ENCODE peak calls at places on chromosome 20, in eight cellular contexts. Y, D, A, S, M, N, F and J are unnamed samples.
A peak's percentile ranks its signal among the peaks of the same experiment; 100 is the strongest.

GRCh38 chr20:36988494-36988966 is 37.0 kb upstream of the SAMHD1 start:
- DNase-seq in S (no peak), D (peak; percentile 32), F (peak; percentile 58), A (peak; percentile 83), M (peak; percentile 29), Y (no peak), N (no peak), J (no peak)

GRCh38 chr20:7912551-7912950 is 27.7 kb downstream of the HAO1 start:
- DNase-seq in A (no peak), D (peak; percentile 78), F (peak; percentile 14), M (no peak), Y (no peak), S (no peak), N (no peak), J (no peak)

GRCh38 chr20:45337367-45338120 is 10.7 kb downstream of the SDC4 start:
- DNase-seq in S (no peak), F (peak; percentile 94), M (peak; percentile 84), Y (peak; percentile 76), A (peak; percentile 88), N (no peak), D (peak; percentile 78), J (no peak)

GRCh38 chr20:16801919-16802651 is 53.9 kb downstream of the OTOR start:
- DNase-seq in S (peak; percentile 39), M (peak; percentile 52), A (peak; percentile 68), D (peak; percentile 85), F (peak; percentile 53), Y (peak; percentile 38), N (peak; percentile 89), J (peak; percentile 88)

GRCh38 chr20:10922941-10923340 is 249.1 kb upstream of the JAG1 start:
- DNase-seq in F (peak; percentile 96), S (no peak), D (peak; percentile 97), Y (no peak), A (peak; percentile 84), N (no peak), M (peak; percentile 91), J (no peak)

GRCh38 chr20:57432874-57433491 is 41.8 kb downstream of the RBM38 start:
- DNase-seq in A (no peak), D (peak; percentile 56), F (no peak), N (no peak), S (no peak), M (no peak), Y (peak; percentile 91), J (no peak)

GRCh38 chr20:9179193-9179802 is 110.4 kb downstream of the PLCB4 start:
- DNase-seq in Y (no peak), M (peak; percentile 45), N (no peak), F (peak; percentile 50), S (no peak), A (peak; percentile 31), D (peak; percentile 65), J (no peak)

GRCh38 chr20:19993937-19994667 is 23.1 kb upstream of the NAA20 start:
- DNase-seq in D (peak; percentile 94), F (peak; percentile 76), N (no peak), M (peak; percentile 81), A (peak; percentile 46), Y (no peak), S (no peak), J (no peak)

GRCh38 chr20:34948030-34948429 is 7.6 kb downstream of the GSS start:
- DNase-seq in N (no peak), D (peak; percentile 58), M (peak; percentile 70), S (no peak), F (peak; percentile 92), A (peak; percentile 72), Y (no peak), J (no peak)

GRCh38 chr20:60512436-60512835 is 554.2 kb downstream of the CDH26 start:
- DNase-seq in M (peak; percentile 59), Y (no peak), S (no peak), F (peak; percentile 63), A (peak; percentile 1), N (no peak), D (peak; percentile 5), J (no peak)

GRCh38 chr20:14711681-14712080 is 374.3 kb upstream of the FLRT3 start:
- DNase-seq in D (no peak), A (peak; percentile 24), F (no peak), Y (no peak), N (no peak), M (no peak), S (no peak), J (no peak)

GRCh38 chr20:61731363-61732181 is 334.1 kb downstream of the TAF4 start:
- DNase-seq in F (peak; percentile 72), A (no peak), D (peak; percentile 7), M (peak; percentile 46), S (no peak), N (no peak), Y (no peak), J (no peak)
- TF ChIP-seq CTCF in F (no peak), A (no peak), D (no peak), M (no peak), S (no peak), N (no peak), Y (no peak), J (no peak)

GRCh38 chr20:4234128-4234527 is 218.8 kb upstream of the RNF24 start:
- DNase-seq in F (peak; percentile 76), N (no peak), A (peak; percentile 91), S (peak; percentile 45), M (peak; percentile 96), Y (no peak), D (no peak), J (no peak)

GRCh38 chr20:4234664-4235063 is 219.3 kb upstream of the RNF24 start:
- DNase-seq in D (no peak), A (no peak), N (no peak), F (no peak), M (no peak), S (no peak), Y (no peak), J (no peak)

GRCh38 chr20:4230651-4231050 is 215.3 kb upstream of the RNF24 start:
- DNase-seq in F (peak; percentile 17), M (no peak), Y (no peak), S (no peak), D (no peak), N (no peak), A (peak; percentile 25), J (no peak)

GRCh38 chr20:4235512-4236043 is 220.2 kb upstream of the RNF24 start:
- DNase-seq in S (no peak), A (no peak), Y (no peak), D (no peak), F (no peak), N (no peak), M (no peak), J (no peak)

DNA sequence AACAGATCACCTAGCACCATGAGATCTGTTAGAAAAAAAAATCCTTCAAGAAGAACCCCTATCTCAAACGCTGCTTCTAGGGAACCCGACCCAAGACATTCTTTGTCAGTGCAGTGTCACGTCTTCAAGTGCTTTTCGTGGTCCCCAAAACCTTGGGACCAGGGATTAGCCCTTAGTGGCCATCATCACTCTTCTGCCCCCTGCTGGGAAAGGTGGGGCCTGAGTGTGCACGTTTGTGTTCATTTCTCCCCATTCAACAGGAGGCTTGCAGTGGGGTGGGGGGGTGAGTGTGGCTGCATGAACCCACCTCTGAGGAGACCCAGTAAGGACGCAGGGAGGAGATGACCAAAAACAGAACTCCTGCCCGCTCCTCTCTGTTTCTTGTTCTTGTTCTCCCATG is 218.2 kb upstream of the RNF24 start:
- DNase-seq in M (no peak), S (no peak), Y (no peak), A (no peak), D (no peak), F (no peak), N (no peak), J (no peak)
- TF ChIP-seq CTCF in M (peak; percentile 35), S (no peak), Y (no peak), A (peak; percentile 22), D (peak; percentile 49), F (peak; percentile 15), N (no peak), J (no peak)

GRCh38 chr20:1473244-1473635 is 6.6 kb upstream of the NSFL1C start:
- DNase-seq in Y (no peak), N (no peak), D (no peak), A (no peak), F (no peak), M (no peak), S (no peak), J (no peak)

GRCh38 chr20:1473821-1474220 is 7.2 kb upstream of the NSFL1C start:
- DNase-seq in N (no peak), F (no peak), A (no peak), Y (no peak), S (no peak), D (no peak), M (no peak), J (no peak)

GRCh38 chr20:1474325-1474724 is 7.7 kb upstream of the NSFL1C start:
- DNase-seq in D (no peak), Y (no peak), F (no peak), S (no peak), N (no peak), M (no peak), A (no peak), J (no peak)

GRCh38 chr20:1472556-1473243 is 6.1 kb upstream of the NSFL1C start:
- DNase-seq in M (no peak), D (no peak), F (no peak), N (no peak), S (no peak), A (no peak), Y (no peak), J (no peak)

DNA sequence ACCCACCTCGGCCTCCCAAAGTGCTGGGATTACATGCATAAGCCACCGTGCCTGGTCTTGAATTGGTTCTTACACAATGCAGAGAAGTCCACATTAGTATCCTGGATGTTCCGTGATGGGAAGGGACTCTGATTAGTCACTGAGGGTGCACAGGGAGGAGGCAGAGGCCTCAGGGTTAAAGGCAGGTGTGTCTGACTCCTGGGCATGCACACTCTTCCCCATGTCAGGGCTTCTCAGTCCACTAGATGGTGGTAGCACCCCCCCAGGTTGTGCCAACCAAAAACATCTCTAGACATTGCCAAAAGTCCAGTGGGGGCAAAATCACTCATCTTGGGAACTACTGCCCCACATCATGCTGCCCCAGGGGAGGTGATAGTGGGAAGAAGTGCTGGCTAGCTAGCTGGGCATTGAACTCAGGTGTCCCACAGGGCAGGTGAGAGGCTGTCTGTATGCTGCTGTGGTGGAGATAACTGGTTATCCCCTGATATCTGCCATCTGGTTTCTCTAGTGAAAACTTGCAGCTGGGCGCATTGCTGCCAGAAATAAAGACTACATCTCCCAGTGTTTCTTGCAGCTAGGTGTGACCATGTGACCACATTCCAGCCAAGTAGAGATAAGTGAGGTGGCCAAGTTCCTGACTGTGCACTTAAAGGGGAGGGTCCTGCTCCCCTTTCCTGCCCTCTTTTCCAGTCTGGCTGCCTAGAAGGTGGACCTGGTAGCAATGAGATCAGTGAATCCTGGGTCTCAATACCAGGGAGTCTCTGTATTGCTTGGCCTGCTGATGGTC is 8.4 kb upstream of the NSFL1C start:
- DNase-seq in A (no peak), N (no peak), S (no peak), F (no peak), Y (no peak), M (no peak), D (peak; percentile 90), J (no peak)
- TF ChIP-seq CTCF in A (no peak), N (no peak), S (no peak), F (peak; percentile 3), Y (no peak), M (peak; percentile 17), D (peak; percentile 82), J (no peak)

GRCh38 chr20:6416371-6416770 is 293.5 kb upstream of the FERMT1 start:
- DNase-seq in M (no peak), S (no peak), Y (no peak), F (no peak), A (no peak), D (no peak), N (no peak), J (no peak)

GRCh38 chr20:6407163-6407562 is 284.3 kb upstream of the FERMT1 start:
- DNase-seq in F (peak; percentile 5), Y (no peak), M (no peak), D (no peak), N (no peak), A (no peak), S (no peak), J (no peak)

GRCh38 chr20:6411651-6412050 is 288.8 kb upstream of the FERMT1 start:
- DNase-seq in N (no peak), D (no peak), F (no peak), S (no peak), A (no peak), Y (no peak), M (no peak), J (no peak)
- TF ChIP-seq CTCF in N (no peak), D (no peak), F (no peak), S (no peak), A (no peak), Y (no peak), M (no peak), J (no peak)